ENCODE peak calls at places on chromosomes 7 and 10, in eight cellular contexts. One of them, this sample, is unnamed.
A peak's percentile ranks its signal among the peaks of the same experiment; 100 is the strongest.

GRCh38 chr7:105126436-105126975 is 112.5 kb downstream of the KMT2E start:
- DNase-seq in heart left ventricle: no peak
- DNase-seq in IMR-90: peak; percentile 30
- DNase-seq in prostate gland: no peak
- DNase-seq in uterus: no peak
- DNase-seq in body of pancreas: no peak
- DNase-seq in tibial nerve: no peak
- DNase-seq in A549: no peak
- DNase-seq in this sample: no peak

GRCh38 chr10:13659887-13660544 is 73.3 kb downstream of the PRPF18 start:
- DNase-seq in tibial nerve: peak; percentile 70
- DNase-seq in body of pancreas: peak; percentile 57
- DNase-seq in uterus: peak; percentile 65
- DNase-seq in A549: peak; percentile 59
- DNase-seq in IMR-90: peak; percentile 50
- DNase-seq in heart left ventricle: peak; percentile 69
- DNase-seq in prostate gland: peak; percentile 30
- DNase-seq in this sample: peak; percentile 33

GRCh38 chr7:29140873-29141468 is 5.4 kb downstream of the CPVL start:
- DNase-seq in IMR-90: no peak
- DNase-seq in uterus: no peak
- DNase-seq in tibial nerve: peak; percentile 40
- DNase-seq in A549: no peak
- DNase-seq in prostate gland: no peak
- DNase-seq in body of pancreas: peak; percentile 31
- DNase-seq in heart left ventricle: no peak
- DNase-seq in this sample: no peak

GRCh38 chr7:151012031-151012692 is 12.1 kb downstream of the ATG9B start:
- DNase-seq in heart left ventricle: no peak
- DNase-seq in IMR-90: peak; percentile 70
- DNase-seq in prostate gland: no peak
- DNase-seq in body of pancreas: no peak
- DNase-seq in uterus: no peak
- DNase-seq in A549: no peak
- DNase-seq in tibial nerve: no peak
- DNase-seq in this sample: no peak

GRCh38 chr10:26478061-26478460 is 39.9 kb downstream of the APBB1IP start:
- DNase-seq in uterus: no peak
- DNase-seq in tibial nerve: no peak
- DNase-seq in body of pancreas: no peak
- DNase-seq in A549: no peak
- DNase-seq in heart left ventricle: no peak
- DNase-seq in prostate gland: no peak
- DNase-seq in IMR-90: no peak
- DNase-seq in this sample: no peak

GRCh38 chr7:93115796-93116195 is 2.0 kb downstream of the SAMD9 start:
- DNase-seq in IMR-90: peak; percentile 75
- DNase-seq in prostate gland: no peak
- DNase-seq in body of pancreas: no peak
- DNase-seq in tibial nerve: no peak
- DNase-seq in heart left ventricle: no peak
- DNase-seq in uterus: no peak
- DNase-seq in A549: peak; percentile 21
- DNase-seq in this sample: no peak

GRCh38 chr10:36712695-36713094 is 412.7 kb upstream of the ANKRD30A start:
- DNase-seq in tibial nerve: no peak
- DNase-seq in A549: no peak
- DNase-seq in body of pancreas: no peak
- DNase-seq in uterus: no peak
- DNase-seq in prostate gland: no peak
- DNase-seq in heart left ventricle: no peak
- DNase-seq in IMR-90: peak; percentile 37
- DNase-seq in this sample: no peak

GRCh38 chr7:95596183-95597135 is at the start of gene PDK4:
- DNase-seq in heart left ventricle: peak; percentile 92
- DNase-seq in A549: peak; percentile 60
- DNase-seq in uterus: peak; percentile 98
- DNase-seq in tibial nerve: peak; percentile 99
- DNase-seq in IMR-90: peak; percentile 40
- DNase-seq in body of pancreas: peak; percentile 98
- DNase-seq in prostate gland: peak; percentile 97
- DNase-seq in this sample: peak; percentile 98

GRCh38 chr7:128863433-128863989 is 855 bp downstream of the ATP6V1F start:
- DNase-seq in A549: peak; percentile 91
- DNase-seq in body of pancreas: peak; percentile 40
- DNase-seq in tibial nerve: no peak
- DNase-seq in prostate gland: peak; percentile 33
- DNase-seq in uterus: no peak
- DNase-seq in IMR-90: peak; percentile 74
- DNase-seq in heart left ventricle: no peak
- DNase-seq in this sample: no peak

DNA sequence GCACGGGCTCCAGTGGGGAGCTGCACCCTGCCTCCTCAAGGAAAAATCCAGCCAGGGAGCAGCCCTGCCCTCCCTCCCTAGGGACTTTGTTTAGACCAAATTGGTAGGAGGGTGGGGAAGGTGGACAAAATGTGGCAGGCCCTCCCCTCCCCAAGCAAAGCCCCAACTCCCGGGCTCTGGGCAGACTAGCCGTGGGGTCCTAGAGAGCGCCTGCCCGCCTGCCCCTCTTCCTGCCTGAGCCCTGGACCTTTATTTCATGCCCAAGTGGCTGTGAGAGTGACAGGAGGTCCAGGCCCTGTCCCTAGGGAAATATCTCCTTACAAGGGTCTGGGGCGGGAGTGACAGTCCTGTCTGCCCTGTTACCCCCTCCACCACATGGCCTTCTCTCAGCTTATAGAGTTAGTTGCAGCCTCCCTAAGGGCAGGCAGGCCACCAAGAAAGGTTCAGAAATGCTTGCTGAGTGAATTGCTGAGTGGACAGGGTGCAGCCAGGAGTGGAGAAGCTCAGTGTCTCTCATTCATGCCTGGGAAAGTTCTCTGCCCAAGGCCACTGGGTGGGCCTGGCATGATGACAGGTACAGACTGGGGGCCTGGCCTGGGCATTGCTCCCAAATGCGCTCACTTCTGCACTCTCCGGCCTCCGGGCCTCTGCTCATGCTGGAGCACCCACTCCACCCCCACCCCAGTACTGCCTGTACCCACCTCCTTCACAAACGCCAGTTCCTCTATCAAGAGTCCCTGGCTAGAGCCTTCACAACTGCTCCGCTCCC is 25.2 kb downstream of the DNAJB12 start:
- DNase-seq in prostate gland: no peak
- DNase-seq in A549: no peak
- DNase-seq in tibial nerve: no peak
- DNase-seq in body of pancreas: peak; percentile 93
- DNase-seq in heart left ventricle: no peak
- DNase-seq in uterus: no peak
- DNase-seq in IMR-90: no peak
- DNase-seq in this sample: no peak
- TF ChIP-seq POLR2A in prostate gland: no peak
- TF ChIP-seq POLR2A in A549: no peak
- TF ChIP-seq POLR2A in tibial nerve: no peak
- TF ChIP-seq POLR2A in body of pancreas: peak; percentile 57
- TF ChIP-seq POLR2A in heart left ventricle: no peak
- TF ChIP-seq POLR2A in uterus: no peak
- TF ChIP-seq POLR2A in IMR-90: peak; percentile 42
- TF ChIP-seq POLR2A in this sample: no peak

GRCh38 chr7:27204851-27205322 is 5.0 kb upstream of the HOXA13 start:
- DNase-seq in uterus: no peak
- DNase-seq in prostate gland: no peak
- DNase-seq in heart left ventricle: no peak
- DNase-seq in IMR-90: no peak
- DNase-seq in A549: no peak
- DNase-seq in tibial nerve: no peak
- DNase-seq in body of pancreas: no peak
- DNase-seq in this sample: no peak
- H3K4me3 ChIP-seq in uterus: no peak overlapping the region
- H3K4me3 ChIP-seq in prostate gland: peak overlapping the region; percentile 76
- H3K4me3 ChIP-seq in heart left ventricle: no peak overlapping the region
- H3K4me3 ChIP-seq in IMR-90: no peak overlapping the region
- H3K4me3 ChIP-seq in A549: no peak overlapping the region
- H3K4me3 ChIP-seq in tibial nerve: peak overlapping the region; percentile 35
- H3K4me3 ChIP-seq in body of pancreas: no peak overlapping the region
- H3K4me3 ChIP-seq in this sample: peak overlapping the region; percentile 18

GRCh38 chr7:116876664-116877442 is 14.5 kb downstream of the CAPZA2 start:
- DNase-seq in uterus: peak; percentile 64
- DNase-seq in A549: no peak
- DNase-seq in heart left ventricle: peak; percentile 70
- DNase-seq in tibial nerve: peak; percentile 20
- DNase-seq in IMR-90: peak; percentile 38
- DNase-seq in body of pancreas: peak; percentile 25
- DNase-seq in prostate gland: no peak
- DNase-seq in this sample: no peak
- TF ChIP-seq POLR2A in uterus: peak; percentile 31
- TF ChIP-seq POLR2A in A549: no peak
- TF ChIP-seq POLR2A in heart left ventricle: no peak
- TF ChIP-seq POLR2A in tibial nerve: no peak
- TF ChIP-seq POLR2A in IMR-90: no peak
- TF ChIP-seq POLR2A in body of pancreas: no peak
- TF ChIP-seq POLR2A in prostate gland: no peak
- TF ChIP-seq POLR2A in this sample: no peak

DNA sequence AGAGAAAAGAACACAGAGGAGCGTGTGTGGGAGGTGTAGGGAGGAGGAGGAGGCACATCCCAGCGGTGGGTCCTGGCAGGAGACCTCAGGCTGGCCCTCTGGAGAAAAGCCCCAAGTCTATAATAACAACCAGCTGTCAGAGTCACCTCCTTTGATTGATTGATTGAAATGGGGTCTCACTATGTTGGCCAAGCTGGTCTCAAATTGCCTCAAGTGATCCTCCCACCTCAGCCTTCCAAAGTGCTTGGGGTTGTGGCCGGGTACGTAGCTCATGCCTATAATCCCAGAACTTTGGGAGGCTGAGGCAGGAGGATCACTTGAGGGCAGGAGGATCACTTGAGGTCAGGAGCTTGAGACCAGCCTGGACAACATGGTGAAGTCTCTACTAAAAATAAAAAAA is 103.0 kb upstream of the ANLN start:
- DNase-seq in body of pancreas: no peak
- DNase-seq in prostate gland: no peak
- DNase-seq in A549: no peak
- DNase-seq in tibial nerve: no peak
- DNase-seq in heart left ventricle: no peak
- DNase-seq in IMR-90: no peak
- DNase-seq in uterus: no peak
- DNase-seq in this sample: no peak
- H3K4me3 ChIP-seq in body of pancreas: no peak overlapping the region
- H3K4me3 ChIP-seq in prostate gland: no peak overlapping the region
- H3K4me3 ChIP-seq in A549: no peak overlapping the region
- H3K4me3 ChIP-seq in tibial nerve: no peak overlapping the region
- H3K4me3 ChIP-seq in heart left ventricle: no peak overlapping the region
- H3K4me3 ChIP-seq in IMR-90: no peak overlapping the region
- H3K4me3 ChIP-seq in uterus: no peak overlapping the region
- H3K4me3 ChIP-seq in this sample: no peak overlapping the region

GRCh38 chr7:122970740-122971725 is 24.5 kb downstream of the TAS2R16 start:
- DNase-seq in heart left ventricle: no peak
- DNase-seq in IMR-90: no peak
- DNase-seq in body of pancreas: no peak
- DNase-seq in tibial nerve: no peak
- DNase-seq in prostate gland: no peak
- DNase-seq in A549: no peak
- DNase-seq in uterus: no peak
- DNase-seq in this sample: no peak

DNA sequence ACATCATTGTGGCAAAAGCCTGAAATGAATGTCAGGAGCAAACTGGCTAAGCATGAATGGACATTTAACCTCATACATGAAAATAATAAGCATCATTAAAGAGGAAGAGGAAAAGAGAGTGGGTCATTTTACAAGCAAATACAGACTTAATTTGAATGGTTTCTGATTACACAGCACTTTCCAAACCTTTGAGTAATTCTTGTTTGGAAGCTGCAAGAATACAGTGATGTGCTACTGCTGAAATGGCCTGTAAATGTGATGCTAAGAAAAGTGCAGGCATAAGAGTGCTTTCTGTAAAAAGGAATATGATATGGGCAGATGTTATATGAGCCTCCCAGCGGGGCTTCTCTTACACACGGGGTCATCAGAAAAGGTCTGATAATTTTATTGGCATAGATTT is 30.2 kb downstream of the TAS2R16 start:
- DNase-seq in A549: no peak
- DNase-seq in tibial nerve: no peak
- DNase-seq in IMR-90: no peak
- DNase-seq in uterus: no peak
- DNase-seq in heart left ventricle: no peak
- DNase-seq in body of pancreas: no peak
- DNase-seq in prostate gland: no peak
- DNase-seq in this sample: no peak
- TF ChIP-seq POLR2A in A549: no peak
- TF ChIP-seq POLR2A in tibial nerve: no peak
- TF ChIP-seq POLR2A in IMR-90: no peak
- TF ChIP-seq POLR2A in uterus: no peak
- TF ChIP-seq POLR2A in heart left ventricle: no peak
- TF ChIP-seq POLR2A in body of pancreas: no peak
- TF ChIP-seq POLR2A in prostate gland: no peak
- TF ChIP-seq POLR2A in this sample: no peak

DNA sequence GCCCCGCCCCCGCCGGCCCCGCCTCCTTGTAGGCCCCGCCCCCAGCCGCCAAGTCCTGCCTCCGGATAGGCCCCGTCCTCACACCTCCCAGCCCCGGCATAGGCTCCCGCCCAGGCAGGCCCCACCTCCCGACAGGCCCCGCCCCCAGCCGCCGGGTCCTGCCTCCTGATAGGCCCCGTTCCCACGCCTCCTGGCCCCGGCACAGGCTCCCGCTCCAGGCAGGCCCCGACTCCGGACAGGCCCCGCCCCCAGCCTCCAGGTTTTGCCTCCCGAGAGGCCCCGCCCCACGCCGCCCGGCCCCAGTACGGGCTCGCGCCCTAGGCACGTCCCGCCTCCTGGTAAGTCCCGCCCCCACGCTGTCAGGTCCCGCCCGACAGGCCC is 232 bp upstream of the MICALL2 start:
- DNase-seq in heart left ventricle: peak; percentile 100
- DNase-seq in IMR-90: peak; percentile 97
- DNase-seq in prostate gland: peak; percentile 99
- DNase-seq in tibial nerve: peak; percentile 97
- DNase-seq in A549: peak; percentile 99
- DNase-seq in body of pancreas: peak; percentile 100
- DNase-seq in uterus: peak; percentile 99
- DNase-seq in this sample: peak; percentile 100
- H3K4me3 ChIP-seq in heart left ventricle: peak overlapping the region; percentile 95
- H3K4me3 ChIP-seq in IMR-90: peak overlapping the region; percentile 79
- H3K4me3 ChIP-seq in prostate gland: peak overlapping the region; percentile 59
- H3K4me3 ChIP-seq in tibial nerve: peak overlapping the region; percentile 78
- H3K4me3 ChIP-seq in A549: peak overlapping the region; percentile 96
- H3K4me3 ChIP-seq in body of pancreas: peak overlapping the region; percentile 74
- H3K4me3 ChIP-seq in uterus: peak overlapping the region; percentile 76
- H3K4me3 ChIP-seq in this sample: peak overlapping the region; percentile 73